ENCODE peak calls at places on chromosomes 12 and 14, in four cellular contexts. J, T, F and Z are unnamed samples.

GRCh38 chr12:56115329-56115728 is 1.1 kb upstream of the RPL41 start:
- DNase-seq in J (no peak), T (no peak), F (no peak), Z (no peak)

GRCh38 chr14:69059658-69060648 is 80.9 kb upstream of the ACTN1 start:
- DNase-seq in J (no peak), T (no peak), F (no peak), Z (no peak)

GRCh38 chr14:56271988-56272387 is 153.8 kb downstream of the PELI2 start:
- DNase-seq in J (no peak), T (no peak), F (no peak), Z (no peak)

GRCh38 chr14:89845346-89845745 is 109.2 kb downstream of the EFCAB11 start:
- DNase-seq in J (no peak), T (no peak), F (no peak), Z (no peak)

GRCh38 chr12:114479831-114480230 is 73.9 kb upstream of the TBX5 start:
- DNase-seq in J (no peak), T (no peak), F (no peak), Z (no peak)

GRCh38 chr12:105317453-105317852 is 13.0 kb upstream of the C12orf75 start:
- DNase-seq in J (no peak), T (no peak), F (no peak), Z (no peak)

GRCh38 chr14:60643443-60644402 is 5.6 kb downstream of the SIX1 start:
- DNase-seq in J (no peak), T (peak; percentile 80), F (no peak), Z (no peak)

GRCh38 chr12:86376052-86376451 is 119.9 kb upstream of the MGAT4C start:
- DNase-seq in J (no peak), T (peak; percentile 2), F (no peak), Z (peak; percentile 14)

GRCh38 chr12:31687101-31687527 is 27.6 kb downstream of the ETFBKMT start:
- DNase-seq in J (peak; percentile 66), T (no peak), F (no peak), Z (no peak)

GRCh38 chr12:76236640-76237039 is 111.6 kb downstream of the BBS10 start:
- DNase-seq in J (no peak), T (peak; percentile 12), F (no peak), Z (no peak)

GRCh38 chr14:20680843-20681347 is 3.5 kb upstream of the RNASE4 start:
- DNase-seq in J (no peak), T (no peak), F (peak; percentile 17), Z (peak; percentile 54)

GRCh38 chr14:67557118-67557517 is 24.0 kb downstream of the PLEKHH1 start:
- DNase-seq in J (no peak), T (peak; percentile 67), F (no peak), Z (no peak)

GRCh38 chr12:95286713-95287112 is 69.1 kb downstream of the VEZT start:
- DNase-seq in J (no peak), T (no peak), F (no peak), Z (no peak)

GRCh38 chr14:53038629-53039028 is 87.8 kb upstream of the FERMT2 start:
- DNase-seq in J (no peak), T (no peak), F (no peak), Z (no peak)

GRCh38 chr14:29868000-29868399 is 59.6 kb downstream of the PRKD1 start:
- DNase-seq in J (no peak), T (no peak), F (no peak), Z (no peak)

GRCh38 chr14:95918466-95918865 is 41.8 kb downstream of the TUNAR start:
- DNase-seq in J (no peak), T (no peak), F (no peak), Z (no peak)

GRCh38 chr12:106308611-106309010 is 6.1 kb downstream of the TCP11L2 start:
- DNase-seq in J (no peak), T (no peak), F (no peak), Z (no peak)

GRCh38 chr12:53939141-53940108 is 794 bp downstream of the HOXC13 start:
- DNase-seq in J (no peak), T (peak; percentile 24), F (no peak), Z (peak; percentile 39)

GRCh38 chr12:93804392-93805179 is 127.4 kb downstream of the CRADD start:
- DNase-seq in J (no peak), T (no peak), F (no peak), Z (no peak)

GRCh38 chr14:20690848-20691640 is 2.5 kb downstream of the ANG start:
- DNase-seq in J (peak; percentile 44), T (peak; percentile 84), F (peak; percentile 41), Z (peak; percentile 65)

GRCh38 chr12:94875525-94875924 is 128.0 kb downstream of the NDUFA12 start:
- DNase-seq in J (peak; percentile 86), T (peak; percentile 21), F (no peak), Z (peak; percentile 40)

GRCh38 chr12:53115891-53116675 is 12.8 kb downstream of the SOAT2 start:
- DNase-seq in J (no peak), T (no peak), F (peak; percentile 3), Z (no peak)

GRCh38 chr12:64609543-64610091 is 678 bp upstream of the RASSF3 start:
- DNase-seq in J (no peak), T (no peak), F (no peak), Z (no peak)

DNA sequence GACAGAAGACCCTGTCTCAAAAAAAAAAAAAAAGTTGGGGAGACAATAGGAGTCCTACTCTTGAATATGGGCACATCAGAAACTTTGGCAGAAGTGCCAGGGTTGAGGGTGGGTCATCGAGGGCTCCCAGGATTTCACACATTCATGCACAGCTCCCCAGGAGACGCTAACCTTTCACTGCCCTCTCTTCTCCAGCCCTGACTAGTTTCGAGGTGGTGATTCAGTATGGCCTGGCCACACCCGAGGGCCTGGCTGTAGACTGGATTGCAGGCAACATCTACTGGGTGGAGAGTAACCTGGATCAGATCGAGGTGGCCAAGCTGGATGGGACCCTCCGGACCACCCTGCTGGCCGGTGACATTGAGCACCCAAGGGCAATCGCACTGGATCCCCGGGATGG is 29.4 kb upstream of the LRP1-AS start:
- DNase-seq in J (no peak), T (no peak), F (no peak), Z (no peak)
- TF ChIP-seq FOXK2 in J (no peak), T (no peak), F (no peak), Z (no peak)

GRCh38 chr14:58739674-58740073 is 101.9 kb downstream of the DACT1 start:
- DNase-seq in J (peak; percentile 30), T (no peak), F (no peak), Z (no peak)

GRCh38 chr14:58738189-58738836 is 100.6 kb downstream of the DACT1 start:
- DNase-seq in J (no peak), T (no peak), F (no peak), Z (no peak)

GRCh38 chr14:58736606-58737005 is 98.8 kb downstream of the DACT1 start:
- DNase-seq in J (no peak), T (no peak), F (no peak), Z (no peak)

GRCh38 chr14:58738876-58739275 is 101.1 kb downstream of the DACT1 start:
- DNase-seq in J (no peak), T (no peak), F (no peak), Z (no peak)

DNA sequence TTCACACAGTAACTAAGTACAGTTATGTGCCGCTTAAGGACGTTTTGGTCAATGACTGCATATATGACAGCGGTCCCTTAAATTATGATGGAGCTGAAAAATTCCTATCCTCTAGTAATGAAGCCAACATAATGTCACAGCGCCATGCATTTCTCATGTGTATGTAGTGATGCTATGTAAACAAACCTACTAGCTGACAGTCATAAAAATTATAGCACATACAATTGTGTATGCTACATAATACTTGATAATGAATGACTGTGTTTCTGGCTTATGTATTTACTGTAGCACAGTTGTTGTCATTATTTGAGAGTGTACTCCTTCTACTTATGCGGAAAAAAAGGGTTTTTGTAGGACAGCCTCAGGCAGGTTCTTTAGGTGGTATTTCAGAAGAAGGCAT is 99.7 kb downstream of the DACT1 start:
- DNase-seq in J (no peak), T (no peak), F (no peak), Z (no peak)
- TF ChIP-seq FOXK2 in J (no peak), T (no peak), F (no peak), Z (no peak)

GRCh38 chr12:41972196-41972994 is 172.3 kb downstream of the GXYLT1 start:
- DNase-seq in J (no peak), T (no peak), F (no peak), Z (no peak)
- TF ChIP-seq FOXK2 in J (no peak), T (no peak), F (no peak), Z (no peak)

GRCh38 chr12:14417717-14418116 is 52.2 kb downstream of the ATF7IP start:
- DNase-seq in J (no peak), T (peak; percentile 33), F (peak; percentile 52), Z (peak; percentile 42)

GRCh38 chr12:14422516-14423230 is 57.2 kb downstream of the ATF7IP start:
- DNase-seq in J (no peak), T (no peak), F (no peak), Z (no peak)

GRCh38 chr12:14416658-14417057 is 51.2 kb downstream of the ATF7IP start:
- DNase-seq in J (no peak), T (peak; percentile 33), F (no peak), Z (peak; percentile 34)

DNA sequence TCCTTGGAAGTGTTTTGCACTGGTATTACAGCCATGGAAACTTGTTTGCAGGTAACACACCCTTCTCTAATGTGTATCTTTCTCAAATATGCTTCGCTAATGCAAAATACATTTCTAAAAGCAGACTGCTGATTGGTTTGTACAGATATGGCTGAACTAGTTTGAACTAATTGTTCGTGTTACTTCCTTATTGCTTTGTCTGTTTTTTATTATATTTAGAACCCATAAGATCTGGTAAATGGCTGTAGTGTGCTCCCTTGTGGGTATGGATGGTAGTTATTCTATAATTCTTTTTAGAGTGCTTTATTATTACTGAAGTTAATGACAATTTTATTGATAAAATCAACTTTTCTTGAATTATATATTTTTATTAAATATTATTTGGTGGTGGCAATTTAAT is 53.0 kb downstream of the ATF7IP start:
- DNase-seq in J (no peak), T (no peak), F (no peak), Z (no peak)
- TF ChIP-seq FOXK2 in J (no peak), T (no peak), F (no peak), Z (no peak)

GRCh38 chr12:117140397-117141096 is 41.3 kb upstream of the TESC start:
- DNase-seq in J (no peak), T (no peak), F (no peak), Z (no peak)
- TF ChIP-seq FOXK2 in J (no peak), T (no peak), F (no peak), Z (no peak)

GRCh38 chr12:112907415-112908157 is 824 bp downstream of the OAS1 start:
- DNase-seq in J (peak; percentile 59), T (no peak), F (no peak), Z (no peak)
- TF ChIP-seq FOXK2 in J (no peak), T (no peak), F (no peak), Z (no peak)

DNA sequence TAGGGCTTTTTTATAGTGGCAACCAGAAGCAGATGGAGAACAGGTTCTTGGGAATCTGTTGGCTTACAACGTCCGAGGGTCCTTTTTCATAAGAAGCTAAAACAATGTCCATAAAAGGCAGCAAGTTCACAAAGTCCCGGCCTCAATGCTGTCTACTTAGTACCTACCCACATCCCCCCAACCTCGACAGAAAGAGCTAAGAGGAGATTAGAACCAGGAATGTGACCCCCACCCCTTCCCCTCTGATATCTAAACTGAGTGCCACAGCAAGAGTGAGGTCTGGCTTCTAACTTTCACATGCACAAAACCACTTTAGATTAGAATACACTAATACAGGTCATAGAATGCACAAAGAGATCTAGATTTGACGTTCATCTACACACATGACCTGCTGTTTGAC is 4.5 kb downstream of the DPF3 start:
- DNase-seq in J (no peak), T (no peak), F (no peak), Z (no peak)
- TF ChIP-seq FOXK2 in J (no peak), T (no peak), F (no peak), Z (no peak)